ENCODE peak calls at places on chromosome 15, in ten cellular contexts. P is cerebellar cortex; A is effector memory CD4-positive, alpha-beta T cell; U is pancreas; H is OCI-LY7; B is NCI-H1092 treated with DMSO at 0.1 percent for 48 hours; T is aorta; S is NCI-H226; K is Daoy; O is DMS79 treated with DMSO at 0.1 percent for 48 hours. G is an unnamed sample.

GRCh38 chr15:89836255-89837133 is 21.8 kb upstream of the ANPEP start:
- DNase-seq in P (no peak), A (no peak), U (no peak), H (no peak), B (no peak), T (no peak), S (peak), K (peak), O (no peak), G (no peak)

GRCh38 chr15:91151781-91152563 is 51.9 kb downstream of the SV2B start:
- DNase-seq in P (no peak), A (no peak), U (peak), H (no peak), B (peak), T (no peak), S (no peak), K (no peak), O (no peak), G (no peak)

GRCh38 chr15:90638241-90638691 is 78.9 kb upstream of the BLM start:
- DNase-seq in P (peak), A (no peak), U (no peak), H (no peak), B (peak), T (no peak), S (no peak), K (no peak), O (no peak), G (no peak)

GRCh38 chr15:51450001-51450400 is 108.5 kb downstream of the GLDN start:
- DNase-seq in P (no peak), A (no peak), U (no peak), H (no peak), B (no peak), T (no peak), S (peak), K (peak), O (no peak), G (no peak)

GRCh38 chr15:68729789-68730201 is 90.9 kb downstream of the ANP32A start:
- DNase-seq in P (peak), A (no peak), U (no peak), H (no peak), B (no peak), T (no peak), S (peak), K (peak), O (peak), G (no peak)

GRCh38 chr15:62781081-62781497 is 261.5 kb upstream of the TPM1 start:
- DNase-seq in P (no peak), A (no peak), U (no peak), H (no peak), B (no peak), T (no peak), S (no peak), K (peak), O (no peak), G (no peak)

GRCh38 chr15:29139540-29140459 is 129.8 kb downstream of the NSMCE3 start:
- DNase-seq in P (peak), A (no peak), U (peak), H (peak), B (peak), T (no peak), S (no peak), K (peak), O (no peak), G (peak)

GRCh38 chr15:79035111-79035601 is 55.4 kb downstream of the RASGRF1 start:
- DNase-seq in P (no peak), A (no peak), U (no peak), H (no peak), B (no peak), T (no peak), S (no peak), K (no peak), O (no peak), G (no peak)

GRCh38 chr15:101288905-101289513 is 6.0 kb downstream of the SNRPA1 start:
- DNase-seq in P (peak), A (no peak), U (no peak), H (peak), B (peak), T (no peak), S (no peak), K (no peak), O (peak), G (no peak)

G was measured in right lobe of liver.